ENCODE peak calls at places on chromosomes 7 and 10, in five cellular contexts. B is K562, E is H1, C is GM12878, G is HepG2. J is an unnamed sample.

GRCh38 chr7:253491-254336 is 36.3 kb upstream of the FOXL3 start:
- DNase-seq in B (no peak), E (no peak), C (no peak), G (no peak), J (no peak)

GRCh38 chr7:128833148-128833938 is 3.1 kb downstream of the FLNC start:
- DNase-seq in B (peak), E (peak), C (no peak), G (no peak), J (no peak)

GRCh38 chr10:132518572-132519381 is 18.8 kb upstream of the INPP5A start:
- DNase-seq in B (peak), E (peak), C (no peak), G (peak), J (peak)

GRCh38 chr7:17304926-17305325 is 6.5 kb downstream of the AHR start:
- DNase-seq in B (no peak), E (no peak), C (no peak), G (no peak), J (peak)

GRCh38 chr7:23938937-23939552 is 229.0 kb downstream of the STK31 start:
- DNase-seq in B (peak), E (no peak), C (no peak), G (peak), J (peak)

GRCh38 chr7:22452142-22452763 is 47.7 kb downstream of the STEAP1B start:
- DNase-seq in B (peak), E (peak), C (no peak), G (peak), J (peak)

GRCh38 chr10:5563991-5564536 is 39.3 kb downstream of the CALML3 start:
- DNase-seq in B (no peak), E (no peak), C (no peak), G (no peak), J (no peak)

GRCh38 chr7:28919510-28919909 is 38.6 kb downstream of the TRIL start:
- DNase-seq in B (no peak), E (no peak), C (no peak), G (no peak), J (no peak)

GRCh38 chr7:27144799-27145166 is 1.3 kb upstream of the HOXA5 start:
- DNase-seq in B (no peak), E (peak), C (no peak), G (no peak), J (no peak)

GRCh38 chr7:129530881-129531391 is 28.6 kb downstream of the SMKR1 start:
- DNase-seq in B (no peak), E (no peak), C (no peak), G (peak), J (peak)

GRCh38 chr10:633279-634245 is 55.9 kb downstream of the DIP2C start:
- DNase-seq in B (no peak), E (no peak), C (no peak), G (peak), J (no peak)

GRCh38 chr10:46229144-46229563 is 57.6 kb upstream of the ANTXRL start:
- DNase-seq in B (peak), E (peak), C (no peak), G (peak), J (no peak)
- TF ChIP-seq CEBPB in B (no peak), E (no peak), C (no peak), G (no peak), J (no peak)

GRCh38 chr10:53256623-53257022 is 484.0 kb upstream of the MBL2 start:
- DNase-seq in B (no peak), E (peak), C (no peak), G (peak), J (no peak)
- TF ChIP-seq ATF3 in B (no peak), E (no peak), C (no peak), G (no peak), J (no peak)

DNA sequence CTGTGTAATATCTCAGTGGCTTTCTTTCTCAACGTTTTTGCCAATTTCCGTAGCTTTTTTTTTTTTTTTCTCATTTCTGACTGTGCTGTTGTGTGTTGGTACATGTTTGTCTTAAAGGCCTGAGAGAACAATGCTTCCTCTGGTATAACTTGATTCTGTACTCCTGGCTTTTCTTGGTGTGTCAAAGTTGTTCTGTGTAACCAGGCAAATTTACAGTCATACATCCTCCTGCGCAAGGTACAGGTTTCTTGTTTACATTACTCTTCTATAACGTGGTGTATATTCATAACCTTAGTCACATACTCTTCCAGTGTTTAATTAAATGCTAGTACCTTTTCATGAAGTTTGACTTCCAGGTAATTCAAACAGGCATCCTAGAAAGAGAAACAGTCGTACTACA is 8.3 kb upstream of the ARHGAP12 start:
- DNase-seq in B (no peak), E (no peak), C (no peak), G (peak), J (no peak)
- TF ChIP-seq CEBPB in B (no peak), E (no peak), C (no peak), G (no peak), J (no peak)

GRCh38 chr10:77421576-77421975 is 216.0 kb downstream of the KCNMA1 start:
- DNase-seq in B (no peak), E (no peak), C (no peak), G (no peak), J (no peak)

GRCh38 chr10:77419979-77420378 is 217.6 kb downstream of the KCNMA1 start:
- DNase-seq in B (no peak), E (no peak), C (no peak), G (no peak), J (no peak)

GRCh38 chr10:77424257-77424656 is 213.4 kb downstream of the KCNMA1 start:
- DNase-seq in B (no peak), E (no peak), C (no peak), G (no peak), J (no peak)

GRCh38 chr10:77420942-77421523 is 216.6 kb downstream of the KCNMA1 start:
- DNase-seq in B (no peak), E (no peak), C (no peak), G (no peak), J (no peak)

GRCh38 chr10:77422491-77423338 is 214.9 kb downstream of the KCNMA1 start:
- DNase-seq in B (no peak), E (no peak), C (no peak), G (no peak), J (no peak)
- TF ChIP-seq ATF3 in B (no peak), E (no peak), C (no peak), G (no peak), J (no peak)

DNA sequence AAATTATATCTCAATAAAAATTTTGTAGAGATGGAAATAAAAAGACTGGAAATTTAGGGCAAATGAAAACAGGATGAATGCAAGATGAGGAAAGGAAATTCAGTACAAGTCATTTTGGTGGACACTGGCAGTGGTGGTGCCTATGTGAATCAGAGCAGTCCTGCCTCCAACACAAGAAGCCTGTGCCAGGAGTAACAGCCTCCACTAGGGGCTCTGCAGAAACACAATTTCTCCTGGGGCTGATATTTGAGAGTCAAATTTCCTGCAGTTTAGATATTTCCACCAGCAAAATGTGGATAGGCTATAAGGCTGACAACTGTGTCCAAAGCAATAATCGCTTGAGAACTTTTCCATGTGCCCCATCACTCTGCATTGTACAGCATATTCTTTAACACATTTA is 4.7 kb upstream of the PLXDC2 start:
- DNase-seq in B (no peak), E (no peak), C (no peak), G (peak), J (no peak)
- TF ChIP-seq CEBPB in B (no peak), E (no peak), C (no peak), G (no peak), J (no peak)

GRCh38 chr7:107939472-107940145 is 48.6 kb downstream of the DLD start:
- DNase-seq in B (no peak), E (no peak), C (no peak), G (no peak), J (no peak)
- TF ChIP-seq ATF3 in B (no peak), E (no peak), C (no peak), G (no peak), J (no peak)

GRCh38 chr7:137096607-137097006 is 228.2 kb downstream of the CHRM2 start:
- DNase-seq in B (no peak), E (no peak), C (no peak), G (no peak), J (no peak)
- TF ChIP-seq CEBPB in B (no peak), E (no peak), C (no peak), G (no peak), J (no peak)

DNA sequence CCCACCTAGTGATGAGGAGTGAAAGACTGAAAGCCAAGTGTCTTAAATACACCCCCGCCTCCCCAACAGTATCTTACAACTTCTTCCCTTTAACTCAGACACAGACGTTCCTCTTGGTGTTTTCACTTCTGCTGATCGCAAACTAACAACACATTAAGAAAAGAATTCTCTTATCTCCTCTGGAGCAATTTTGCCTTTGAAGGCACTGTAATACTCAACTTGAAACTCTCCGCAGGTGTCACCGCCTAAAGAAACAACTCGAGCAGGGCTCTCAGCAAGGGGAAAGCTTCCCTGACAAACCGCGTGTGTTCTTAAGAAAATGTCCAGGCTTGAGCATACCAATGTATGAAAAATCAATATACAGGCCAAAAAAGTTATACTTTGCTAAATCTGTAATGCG is 445 bp downstream of the SEMA3C start:
- DNase-seq in B (no peak), E (no peak), C (no peak), G (no peak), J (no peak)
- TF ChIP-seq ATF3 in B (no peak), E (no peak), C (no peak), G (no peak), J (no peak)

DNA sequence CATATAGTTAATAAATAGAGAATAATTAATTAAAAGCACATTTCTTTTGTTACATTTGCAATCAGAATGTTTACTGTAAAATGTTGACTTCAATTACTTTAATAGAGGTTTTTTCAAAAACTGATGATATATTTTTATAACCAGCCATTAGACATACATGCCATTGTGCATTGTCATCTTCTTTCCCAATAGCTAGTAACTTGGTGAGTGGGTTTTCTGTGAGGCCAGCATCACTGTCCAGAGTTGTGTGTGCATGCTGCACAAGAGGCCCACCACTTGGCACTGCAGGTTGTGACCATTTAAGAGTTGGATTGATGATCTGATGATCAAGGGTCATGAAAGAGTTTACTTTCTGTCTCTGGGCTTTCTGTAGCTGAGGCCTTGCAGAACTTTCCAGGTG is 46.5 kb downstream of the TFEC start:
- DNase-seq in B (no peak), E (no peak), C (no peak), G (no peak), J (no peak)
- TF ChIP-seq CEBPB in B (no peak), E (no peak), C (no peak), G (no peak), J (no peak)

GRCh38 chr7:69204936-69205335 is 393.3 kb upstream of the AUTS2 start:
- DNase-seq in B (no peak), E (no peak), C (no peak), G (no peak), J (no peak)
- TF ChIP-seq ATF3 in B (no peak), E (no peak), C (no peak), G (no peak), J (no peak)